ENCODE peak calls at places on chromosome 22, in nine cellular contexts. F, T, W, Q, O, N, Z, E and J are unnamed samples.
A peak's percentile ranks its signal among the peaks of the same experiment; 100 is the strongest.

GRCh38 chr22:46112405-46112804 is 37.9 kb upstream of the PPARA start:
- DNase-seq in F (no peak), W (no peak), O (no peak), Q (no peak), N (no peak), Z (no peak), E (no peak), T (no peak), J (no peak)

GRCh38 chr22:45969414-45969799 is 7.6 kb downstream of the WNT7B start:
- DNase-seq in Q (no peak), O (no peak), W (no peak), E (no peak), N (no peak), F (no peak), T (no peak), Z (peak; percentile 53), J (no peak)

GRCh38 chr22:42281284-42281683 is 10.8 kb upstream of the TCF20 start:
- DNase-seq in Q (no peak), T (no peak), W (no peak), O (no peak), N (no peak), F (no peak), Z (no peak), E (no peak), J (no peak)

GRCh38 chr22:42814215-42814614 is 42.9 kb downstream of the ARFGAP3 start:
- DNase-seq in F (no peak), O (no peak), Z (no peak), E (no peak), Q (no peak), T (no peak), W (no peak), N (no peak), J (no peak)

GRCh38 chr22:45804986-45805325 is 133.3 kb downstream of the ATXN10 start:
- DNase-seq in E (peak; percentile 92), F (peak; percentile 92), Q (no peak), O (no peak), W (no peak), T (no peak), Z (peak; percentile 43), N (no peak), J (peak; percentile 91)

GRCh38 chr22:32328306-32329201 is 29.1 kb upstream of the RFPL3 start:
- DNase-seq in Z (no peak), Q (no peak), O (no peak), E (no peak), F (no peak), W (no peak), N (no peak), T (no peak), J (no peak)

GRCh38 chr22:46062971-46063631 is 86.1 kb upstream of the WNT7B start:
- DNase-seq in E (no peak), Z (no peak), W (no peak), Q (no peak), N (no peak), T (no peak), O (no peak), F (no peak), J (no peak)

GRCh38 chr22:39129746-39130145 is 22.7 kb downstream of the CBX7 start:
- DNase-seq in O (no peak), T (no peak), F (no peak), W (no peak), E (no peak), N (no peak), Z (no peak), Q (no peak), J (no peak)

GRCh38 chr22:36144886-36145541 is 15.5 kb downstream of the APOL3 start:
- DNase-seq in F (peak; percentile 79), N (no peak), Q (peak; percentile 49), T (no peak), W (no peak), O (no peak), E (peak; percentile 43), Z (peak; percentile 61), J (peak; percentile 66)